ENCODE peak calls at places on chromosomes 6 and 20, in four cellular contexts. Z is cardiac fibroblast, G is AG04450, V is fibroblast of mammary gland. P is an unnamed sample.
A peak's percentile ranks its signal among the peaks of the same experiment; 100 is the strongest.

GRCh38 chr6:1124885-1125284 is 187.0 kb upstream of the FOXQ1 start:
- DNase-seq in Z (no peak), G (no peak), V (no peak), P (no peak)

GRCh38 chr20:48957053-48957481 is 35.6 kb downstream of the ARFGEF2 start:
- DNase-seq in Z (no peak), G (no peak), V (peak; percentile 7), P (no peak)

GRCh38 chr6:161393839-161394364 is 120.0 kb upstream of the AGPAT4 start:
- DNase-seq in Z (peak; percentile 94), G (no peak), V (peak; percentile 93), P (peak; percentile 90)

GRCh38 chr6:73747293-73747692 is 51.3 kb downstream of the CD109 start:
- DNase-seq in Z (no peak), G (no peak), V (no peak), P (no peak)

GRCh38 chr6:160040527-160041264 is 71.8 kb downstream of the IGF2R start:
- DNase-seq in Z (no peak), G (no peak), V (no peak), P (no peak)

GRCh38 chr6:168596316-168596715 is 155.3 kb downstream of the SMOC2 start:
- DNase-seq in Z (no peak), G (no peak), V (no peak), P (no peak)

GRCh38 chr20:63223121-63223825 is 7.3 kb upstream of the YTHDF1 start:
- DNase-seq in Z (peak; percentile 45), G (no peak), V (peak; percentile 38), P (peak; percentile 32)

GRCh38 chr6:101322921-101323320 is 70.6 kb upstream of the GRIK2 start:
- DNase-seq in Z (no peak), G (no peak), V (no peak), P (no peak)

GRCh38 chr6:7725412-7725811 is 487 bp upstream of the BMP6 start:
- DNase-seq in Z (no peak), G (no peak), V (no peak), P (no peak)

GRCh38 chr6:148671952-148672351 is 74.9 kb upstream of the UST start:
- DNase-seq in Z (no peak), G (no peak), V (no peak), P (no peak)

GRCh38 chr6:144712541-144712940 is 427.4 kb downstream of the UTRN start:
- DNase-seq in Z (peak; percentile 50), G (no peak), V (peak; percentile 79), P (peak; percentile 65)

GRCh38 chr20:58349586-58349985 is 39.4 kb upstream of the VAPB start:
- DNase-seq in Z (peak; percentile 84), G (no peak), V (peak; percentile 90), P (peak; percentile 54)

GRCh38 chr20:47973519-47974233 is 188.4 kb upstream of the SULF2 start:
- DNase-seq in Z (no peak), G (no peak), V (no peak), P (no peak)

GRCh38 chr20:63941282-63942060 is 14.7 kb downstream of the UCKL1 start:
- DNase-seq in Z (no peak), G (no peak), V (peak; percentile 23), P (no peak)

GRCh38 chr6:142071981-142072380 is 60.7 kb upstream of the GJE1 start:
- DNase-seq in Z (no peak), G (no peak), V (no peak), P (no peak)

GRCh38 chr6:94636780-94637385 is 940.5 kb upstream of the MANEA start:
- DNase-seq in Z (no peak), G (no peak), V (no peak), P (no peak)

GRCh38 chr6:170202416-170203135 is 88.3 kb downstream of the DLL1 start:
- DNase-seq in Z (no peak), G (no peak), V (no peak), P (no peak)

GRCh38 chr6:46331461-46331860 is 159.8 kb downstream of the RCAN2 start:
- DNase-seq in Z (no peak), G (no peak), V (no peak), P (no peak)

GRCh38 chr20:63782051-63782471 is 42.5 kb downstream of the SLC2A4RG start:
- DNase-seq in Z (no peak), G (no peak), V (no peak), P (no peak)

GRCh38 chr6:12295558-12296254 is 5.5 kb downstream of the EDN1 start:
- DNase-seq in Z (no peak), G (no peak), V (no peak), P (no peak)

GRCh38 chr20:64216036-64216435 is 39.5 kb upstream of the PCMTD2 start:
- DNase-seq in Z (peak; percentile 22), G (no peak), V (no peak), P (no peak)

GRCh38 chr6:99802396-99803031 is 191.5 kb downstream of the MCHR2 start:
- DNase-seq in Z (no peak), G (no peak), V (no peak), P (no peak)

GRCh38 chr20:49851234-49851755 is 38.7 kb downstream of the SLC9A8 start:
- DNase-seq in Z (no peak), G (no peak), V (no peak), P (no peak)

GRCh38 chr6:42129360-42129676 is 13.1 kb downstream of the C6orf132 start:
- DNase-seq in Z (no peak), G (no peak), V (no peak), P (no peak)

GRCh38 chr6:89432875-89433636 is at the start of gene ANKRD6:
- DNase-seq in Z (peak; percentile 33), G (no peak), V (peak; percentile 15), P (peak; percentile 9)

GRCh38 chr6:225121-225721 is 67.1 kb upstream of the DUSP22 start:
- DNase-seq in Z (peak; percentile 15), G (no peak), V (no peak), P (no peak)

GRCh38 chr6:100202417-100203194 is 208.6 kb upstream of the MCHR2 start:
- DNase-seq in Z (peak; percentile 97), G (peak; percentile 77), V (peak; percentile 97), P (peak; percentile 98)

GRCh38 chr6:24766685-24767462 is 7.9 kb upstream of the GMNN start:
- DNase-seq in Z (peak; percentile 61), G (no peak), V (peak; percentile 56), P (peak; percentile 54)

GRCh38 chr20:4341804-4342560 is 326.6 kb upstream of the RNF24 start:
- DNase-seq in Z (no peak), G (peak; percentile 10), V (peak; percentile 51), P (peak; percentile 84)

GRCh38 chr6:6332873-6333272 is 12.4 kb upstream of the F13A1 start:
- DNase-seq in Z (no peak), G (no peak), V (no peak), P (peak; percentile 16)

GRCh38 chr20:35225319-35226125 is 968 bp upstream of the MMP24 start:
- DNase-seq in Z (no peak), G (no peak), V (no peak), P (no peak)

GRCh38 chr6:56642366-56643261 is at the start of gene DST:
- DNase-seq in Z (peak; percentile 95), G (peak; percentile 83), V (peak; percentile 95), P (peak; percentile 96)

GRCh38 chr6:136181191-136181833 is 68.8 kb downstream of the MTFR2 start:
- DNase-seq in Z (peak; percentile 41), G (no peak), V (no peak), P (no peak)

GRCh38 chr6:57313711-57314471 is 3.5 kb upstream of the PRIM2 start:
- DNase-seq in Z (peak; percentile 99), G (peak; percentile 94), V (peak; percentile 99), P (peak; percentile 100)

GRCh38 chr6:52566853-52567279 is 10.0 kb downstream of the TRAM2 start:
- DNase-seq in Z (peak; percentile 99), G (peak; percentile 76), V (peak; percentile 100), P (peak; percentile 95)

GRCh38 chr20:20235681-20236080 is 132.2 kb upstream of the INSM1 start:
- DNase-seq in Z (no peak), G (no peak), V (no peak), P (no peak)

GRCh38 chr6:15399651-15400470 is 154.0 kb downstream of the JARID2 start:
- DNase-seq in Z (peak; percentile 78), G (peak; percentile 48), V (peak; percentile 82), P (peak; percentile 79)

GRCh38 chr6:132253211-132253610 is 148.1 kb downstream of the MOXD1 start:
- DNase-seq in Z (no peak), G (no peak), V (no peak), P (peak; percentile 61)

GRCh38 chr6:30600576-30600975 is 16.5 kb downstream of the PPP1R10 start:
- DNase-seq in Z (no peak), G (no peak), V (no peak), P (no peak)

DNA sequence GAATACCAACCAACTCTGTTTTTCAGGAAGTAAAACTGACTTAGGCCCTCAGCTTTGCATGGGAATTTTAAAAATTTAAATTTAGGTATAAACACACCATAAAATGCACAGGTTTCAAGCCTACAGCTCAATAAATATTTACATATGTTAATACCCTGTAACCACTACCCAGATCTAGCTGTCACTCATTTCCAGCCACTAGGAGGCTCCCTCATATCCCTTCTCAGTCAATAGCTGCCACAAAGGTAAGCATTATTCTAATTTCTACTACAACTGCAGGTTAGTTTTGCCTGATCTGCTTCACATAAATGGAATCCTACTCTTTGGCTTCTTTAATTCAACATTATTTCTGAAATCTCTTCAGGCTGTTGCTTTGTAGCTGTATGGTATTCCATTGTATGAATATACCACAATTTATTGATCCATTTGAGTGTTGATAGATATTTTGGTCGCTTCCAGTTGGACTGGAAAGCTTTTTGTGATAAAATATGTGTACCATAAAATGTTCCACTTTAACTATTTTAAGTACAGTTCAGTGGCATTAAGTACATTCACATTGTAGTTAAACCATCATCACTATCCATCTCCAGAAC is 32.5 kb upstream of the MEI4 start:
- DNase-seq in Z (peak; percentile 16), G (no peak), V (no peak), P (no peak)
- TF ChIP-seq CTCF in Z (peak; percentile 51), G (no peak), V (peak; percentile 27), P (peak; percentile 38)

GRCh38 chr20:38883081-38883980 is 42.9 kb upstream of the FAM83D start:
- DNase-seq in Z (peak; percentile 25), G (no peak), V (peak; percentile 42), P (peak; percentile 17)
- TF ChIP-seq CTCF in Z (no peak), G (no peak), V (no peak), P (no peak)

GRCh38 chr6:16982827-16983226 is 119.0 kb upstream of the STMND1 start:
- DNase-seq in Z (peak; percentile 75), G (peak; percentile 98), V (peak; percentile 97), P (peak; percentile 99)

GRCh38 chr6:16974729-16975359 is 127.0 kb upstream of the STMND1 start:
- DNase-seq in Z (no peak), G (no peak), V (no peak), P (no peak)

GRCh38 chr6:16978686-16979085 is 123.2 kb upstream of the STMND1 start:
- DNase-seq in Z (no peak), G (no peak), V (no peak), P (no peak)

GRCh38 chr6:16976418-16977183 is 125.2 kb upstream of the STMND1 start:
- DNase-seq in Z (no peak), G (no peak), V (no peak), P (no peak)

GRCh38 chr6:16979677-16980076 is 122.2 kb upstream of the STMND1 start:
- DNase-seq in Z (no peak), G (no peak), V (no peak), P (no peak)
- TF ChIP-seq CTCF in Z (no peak), G (no peak), V (no peak), P (no peak)

GRCh38 chr20:2507875-2508630 is 662 bp downstream of the ZNF343 start:
- DNase-seq in Z (peak; percentile 55), G (no peak), V (peak; percentile 73), P (peak; percentile 63)
- TF ChIP-seq CTCF in Z (no peak), G (no peak), V (no peak), P (no peak)

GRCh38 chr6:127539292-127539691 is 20.2 kb upstream of the MTCL3 start:
- DNase-seq in Z (peak; percentile 59), G (no peak), V (peak; percentile 50), P (peak; percentile 39)
- TF ChIP-seq CTCF in Z (peak; percentile 32), G (peak; percentile 47), V (peak; percentile 33), P (peak; percentile 50)

P was measured in AG10803.